ENCODE peak calls at places on chromosomes 5 and 9, in nine cellular contexts. C, B, V, H, R, Z, S, Y and K are unnamed samples.

GRCh38 chr5:94304146-94304545 is 314.3 kb downstream of the KIAA0825 start:
- DNase-seq in C (no peak), B (no peak), V (no peak), H (no peak), R (no peak), Z (no peak), S (no peak), Y (no peak), K (no peak)

GRCh38 chr5:963673-964531 is 44.7 kb upstream of the NKD2 start:
- DNase-seq in C (no peak), B (no peak), V (no peak), H (peak), R (peak), Z (no peak), S (no peak), Y (no peak), K (no peak)

GRCh38 chr5:10324519-10325370 is 17.0 kb upstream of the CMBL start:
- DNase-seq in C (no peak), B (no peak), V (no peak), H (no peak), R (no peak), Z (no peak), S (no peak), Y (no peak), K (no peak)

GRCh38 chr5:110517396-110517795 is 209.1 kb downstream of the TMEM232 start:
- DNase-seq in C (no peak), B (no peak), V (no peak), H (no peak), R (no peak), Z (no peak), S (no peak), Y (no peak), K (no peak)

GRCh38 chr5:153987310-153987709 is 51.4 kb downstream of the FAM114A2 start:
- DNase-seq in C (no peak), B (no peak), V (no peak), H (no peak), R (no peak), Z (no peak), S (no peak), Y (no peak), K (no peak)

GRCh38 chr5:157222506-157223230 is 42.0 kb downstream of the ITK start:
- DNase-seq in C (no peak), B (no peak), V (no peak), H (peak), R (no peak), Z (no peak), S (no peak), Y (no peak), K (no peak)

GRCh38 chr9:95880011-95880690 is 4.7 kb downstream of the ERCC6L2 start:
- DNase-seq in C (peak), B (no peak), V (no peak), H (peak), R (no peak), Z (no peak), S (no peak), Y (no peak), K (no peak)

GRCh38 chr9:95048225-95049087 is 269.1 kb downstream of the FANCC start:
- DNase-seq in C (peak), B (peak), V (peak), H (no peak), R (peak), Z (peak), S (peak), Y (peak), K (peak)

GRCh38 chr9:131530546-131530929 is 525 bp downstream of the UCK1 start:
- DNase-seq in C (peak), B (peak), V (no peak), H (peak), R (peak), Z (peak), S (no peak), Y (peak), K (peak)

GRCh38 chr5:27462936-27463335 is 424.6 kb upstream of the CDH9 start:
- DNase-seq in C (no peak), B (no peak), V (no peak), H (no peak), R (no peak), Z (no peak), S (no peak), Y (no peak), K (no peak)

GRCh38 chr9:68447611-68448010 is 91.2 kb downstream of the PGM5 start:
- DNase-seq in C (no peak), B (no peak), V (no peak), H (no peak), R (no peak), Z (no peak), S (no peak), Y (no peak), K (no peak)

GRCh38 chr5:20105915-20106314 is 117.9 kb upstream of the CDH18 start:
- DNase-seq in C (no peak), B (no peak), V (no peak), H (no peak), R (no peak), Z (no peak), S (no peak), Y (no peak), K (no peak)

GRCh38 chr9:126545116-126545515 is 68.6 kb upstream of the LMX1B start:
- DNase-seq in C (no peak), B (no peak), V (peak), H (no peak), R (no peak), Z (no peak), S (no peak), Y (no peak), K (no peak)

GRCh38 chr9:127778280-127779135 is at the start of gene SH2D3C:
- DNase-seq in C (no peak), B (no peak), V (peak), H (no peak), R (peak), Z (no peak), S (no peak), Y (no peak), K (no peak)

GRCh38 chr5:36242534-36243144 is 914 bp upstream of the NADK2 start:
- DNase-seq in C (peak), B (peak), V (peak), H (no peak), R (no peak), Z (peak), S (no peak), Y (peak), K (peak)

GRCh38 chr5:41286165-41286564 is 72.8 kb upstream of the C6 start:
- DNase-seq in C (no peak), B (no peak), V (no peak), H (no peak), R (no peak), Z (no peak), S (no peak), Y (no peak), K (no peak)

GRCh38 chr5:153659337-153659736 is 168.9 kb downstream of the GRIA1 start:
- DNase-seq in C (no peak), B (peak), V (no peak), H (peak), R (no peak), Z (no peak), S (no peak), Y (no peak), K (no peak)

GRCh38 chr5:52776116-52776515 is 11.6 kb upstream of the ITGA1 start:
- DNase-seq in C (no peak), B (no peak), V (no peak), H (no peak), R (no peak), Z (no peak), S (no peak), Y (no peak), K (no peak)

DNA sequence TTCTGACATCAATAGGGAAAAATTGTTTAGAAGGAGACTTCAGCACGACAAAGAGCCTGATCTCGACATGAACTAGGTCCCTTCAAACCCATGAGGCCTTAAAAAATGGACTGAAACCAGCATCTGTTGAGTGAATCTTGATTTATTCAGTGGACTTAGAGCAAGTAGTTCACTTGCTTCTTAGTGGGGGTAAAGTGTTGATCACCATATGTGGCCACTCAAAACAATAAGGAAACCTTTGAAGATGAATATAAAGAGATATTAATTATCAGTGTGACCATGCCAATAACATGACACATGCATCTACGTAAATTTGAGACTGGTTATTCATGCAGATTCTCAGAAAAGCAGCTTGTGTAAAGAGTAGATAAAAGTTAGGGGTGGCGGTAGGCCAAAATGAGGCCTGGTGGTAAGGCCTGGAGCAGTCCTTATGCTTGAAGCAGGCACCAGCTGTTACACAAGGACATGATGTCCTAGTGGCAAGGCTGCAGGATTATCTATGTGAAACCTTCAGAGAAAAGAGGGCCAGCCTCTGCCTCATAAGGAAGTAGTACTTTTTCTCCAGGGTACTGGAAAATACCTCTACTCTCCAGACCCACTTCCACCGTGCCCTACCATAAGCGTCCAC is 61.3 kb downstream of the S1PR3 start:
- DNase-seq in C (no peak), B (peak), V (no peak), H (no peak), R (peak), Z (no peak), S (no peak), Y (no peak), K (no peak)
- TF ChIP-seq POLR2A in C (no peak), B (no peak), V (no peak), H (no peak), R (no peak), Z (no peak), S (no peak), Y (no peak), K (no peak)

GRCh38 chr5:139393497-139394122 is 1.3 kb downstream of the PROB1 start:
- DNase-seq in C (no peak), B (no peak), V (no peak), H (no peak), R (no peak), Z (no peak), S (no peak), Y (no peak), K (no peak)
- H3K4me3 ChIP-seq in C (no peak), B (peak), V (peak), H (no peak), R (peak), Z (peak), S (peak), Y (no peak), K (no peak)

DNA sequence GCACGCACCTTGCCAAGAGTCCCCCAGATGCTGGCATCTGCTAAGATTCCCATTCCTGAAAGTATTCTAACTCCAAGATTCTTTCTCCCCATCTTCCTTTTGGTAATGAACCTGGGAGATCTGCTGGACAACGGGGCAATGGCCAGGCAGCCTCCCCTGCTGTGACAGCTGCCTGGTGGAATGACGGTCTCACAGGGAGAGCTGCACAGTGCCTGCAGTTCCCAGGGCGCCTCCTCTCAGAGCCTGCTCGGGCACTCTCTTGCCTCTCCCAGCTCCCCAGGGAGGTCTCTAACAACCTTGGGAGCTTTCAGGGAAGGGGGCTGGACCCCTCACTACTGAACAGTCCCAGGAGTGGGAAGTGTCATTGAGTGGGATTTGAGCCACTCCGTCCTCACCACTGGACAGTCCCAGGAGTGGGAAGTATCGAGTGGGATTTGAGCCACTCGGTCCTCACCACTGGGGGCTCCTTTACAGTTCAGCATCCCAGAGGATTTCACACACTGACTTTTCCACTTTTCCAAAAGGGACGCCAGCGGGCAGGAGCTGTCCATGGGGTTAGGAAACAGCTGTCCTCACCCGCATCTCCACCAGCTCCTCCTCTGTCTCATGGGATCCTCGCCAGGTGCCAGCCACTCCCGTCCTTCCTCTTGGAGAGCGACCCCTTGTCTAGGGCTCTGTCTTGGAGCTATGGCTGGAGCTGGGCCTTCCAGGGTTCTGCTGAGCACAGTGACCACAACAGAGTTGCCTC is 65.7 kb downstream of the ADAMTS2 start:
- DNase-seq in C (no peak), B (no peak), V (no peak), H (no peak), R (peak), Z (no peak), S (no peak), Y (no peak), K (no peak)
- H3K27ac ChIP-seq in C (no peak), B (no peak), V (no peak), H (no peak), R (no peak), Z (peak), S (no peak), Y (no peak), K (no peak)

DNA sequence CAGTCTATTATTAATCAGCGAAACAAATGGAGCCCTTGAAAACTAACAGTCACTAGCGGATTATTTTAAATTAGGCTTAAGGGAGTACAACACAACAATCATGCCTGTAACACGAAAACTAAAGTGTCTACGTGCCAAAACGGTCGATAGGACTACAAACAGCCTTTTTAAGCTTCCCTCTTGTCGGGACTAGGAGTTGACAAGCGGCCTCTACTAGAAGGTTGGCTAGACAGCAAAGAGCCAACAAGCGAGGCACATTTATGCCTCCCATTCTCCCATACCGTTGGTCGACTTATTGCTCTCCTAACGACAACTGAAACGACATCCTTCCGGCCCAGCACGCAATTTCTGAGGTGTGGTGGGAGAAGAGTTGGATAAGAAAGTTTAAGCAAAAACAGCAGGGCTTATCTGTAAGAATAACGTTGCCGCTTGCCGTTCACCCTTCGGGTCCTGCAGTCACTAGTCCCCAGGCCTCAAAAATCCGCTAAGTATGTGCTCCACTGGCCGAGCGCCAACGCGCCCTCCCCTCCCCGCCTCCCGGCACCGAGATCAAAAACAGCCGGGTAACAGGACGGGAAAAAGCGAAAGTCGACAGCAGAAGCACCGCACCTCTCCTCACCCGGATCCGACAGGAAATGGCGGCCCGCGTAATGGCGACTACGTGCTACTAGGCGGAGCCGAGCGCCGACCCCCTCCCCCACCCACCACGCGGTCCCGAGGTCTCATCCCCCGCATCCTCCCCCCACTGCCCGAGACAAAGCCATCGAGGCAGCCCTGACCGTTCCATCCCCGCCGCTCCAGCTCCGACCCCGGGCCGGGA is 813 bp downstream of the HNRNPK start:
- DNase-seq in C (peak), B (peak), V (peak), H (peak), R (peak), Z (peak), S (peak), Y (peak), K (peak)
- TF ChIP-seq POLR2A in C (no peak), B (peak), V (no peak), H (peak), R (peak), Z (peak), S (no peak), Y (peak), K (no peak)

GRCh38 chr5:177367981-177368960 is 10.5 kb downstream of the RGS14 start:
- DNase-seq in C (no peak), B (no peak), V (no peak), H (no peak), R (no peak), Z (no peak), S (no peak), Y (no peak), K (no peak)

GRCh38 chr5:177367323-177367848 is 9.7 kb downstream of the RGS14 start:
- DNase-seq in C (no peak), B (no peak), V (no peak), H (no peak), R (no peak), Z (no peak), S (no peak), Y (no peak), K (no peak)

GRCh38 chr5:177365845-177366527 is 8.3 kb downstream of the RGS14 start:
- DNase-seq in C (no peak), B (no peak), V (peak), H (no peak), R (no peak), Z (no peak), S (no peak), Y (no peak), K (no peak)

GRCh38 chr5:177364159-177364962 is 6.6 kb downstream of the RGS14 start:
- DNase-seq in C (no peak), B (no peak), V (peak), H (no peak), R (no peak), Z (no peak), S (no peak), Y (no peak), K (no peak)

GRCh38 chr5:177366528-177367322 is 9.0 kb downstream of the RGS14 start:
- DNase-seq in C (no peak), B (peak), V (peak), H (peak), R (peak), Z (peak), S (peak), Y (peak), K (peak)
- H3K4me3 ChIP-seq in C (no peak), B (peak), V (peak), H (peak), R (peak), Z (peak), S (peak), Y (peak), K (peak)

DNA sequence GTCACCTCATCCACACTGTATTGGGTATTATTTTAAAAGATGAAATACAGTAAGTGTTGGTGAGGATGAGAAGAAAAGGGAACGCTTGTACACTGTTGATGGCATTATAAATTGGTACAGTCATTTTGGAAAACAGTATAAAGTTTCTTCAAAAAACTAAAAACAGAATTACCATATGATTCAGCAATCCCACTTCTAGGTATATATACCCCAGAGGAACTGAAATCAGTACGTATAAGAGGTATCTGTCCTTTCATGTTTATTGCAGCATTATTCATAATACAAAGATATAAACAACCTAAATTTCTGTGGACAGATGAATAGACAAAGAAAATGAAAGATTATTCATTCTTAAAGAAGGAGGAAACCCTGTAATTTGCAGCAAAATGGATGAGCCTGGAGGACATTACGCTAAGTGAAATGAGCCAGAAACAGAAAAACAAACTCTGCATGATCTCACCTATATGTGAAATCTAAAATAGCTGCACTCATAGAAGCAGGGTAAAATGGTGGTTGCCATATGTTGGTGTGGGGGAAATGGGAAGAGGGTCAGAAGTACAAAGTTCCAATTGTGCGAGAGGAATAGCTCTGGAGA is 191.6 kb downstream of the TRIM36 start:
- DNase-seq in C (no peak), B (no peak), V (no peak), H (no peak), R (no peak), Z (no peak), S (no peak), Y (no peak), K (no peak)
- H3K27ac ChIP-seq in C (no peak), B (no peak), V (no peak), H (no peak), R (no peak), Z (no peak), S (no peak), Y (no peak), K (no peak)

GRCh38 chr5:23026252-23027170 is 173.4 kb upstream of the CDH12 start:
- DNase-seq in C (no peak), B (no peak), V (no peak), H (no peak), R (no peak), Z (no peak), S (no peak), Y (no peak), K (no peak)

GRCh38 chr5:23027830-23028229 is 174.7 kb upstream of the CDH12 start:
- DNase-seq in C (no peak), B (no peak), V (no peak), H (no peak), R (no peak), Z (no peak), S (no peak), Y (no peak), K (no peak)

GRCh38 chr5:23024470-23024869 is 171.3 kb upstream of the CDH12 start:
- DNase-seq in C (no peak), B (no peak), V (no peak), H (no peak), R (no peak), Z (no peak), S (no peak), Y (no peak), K (no peak)

GRCh38 chr5:23027341-23027740 is 174.2 kb upstream of the CDH12 start:
- DNase-seq in C (no peak), B (no peak), V (no peak), H (no peak), R (peak), Z (no peak), S (no peak), Y (no peak), K (no peak)

DNA sequence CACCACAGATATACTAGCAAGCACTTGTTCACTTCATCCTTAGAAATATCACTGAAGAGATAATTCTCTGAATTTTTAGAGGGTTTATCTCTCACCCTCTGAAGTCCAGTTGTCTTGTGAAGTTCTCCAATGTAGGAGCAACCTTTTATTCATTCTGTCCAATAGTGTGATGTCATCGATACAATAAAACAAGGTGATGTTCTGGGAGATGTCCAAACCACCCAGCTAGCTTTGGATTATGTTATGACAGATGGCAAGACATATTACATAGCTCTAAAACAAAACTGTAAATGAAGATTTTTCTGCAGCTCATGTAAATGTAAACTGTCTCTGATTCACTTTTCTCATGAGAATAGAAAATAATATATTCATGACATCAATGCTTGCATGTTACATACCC is 172.5 kb upstream of the CDH12 start:
- DNase-seq in C (no peak), B (no peak), V (no peak), H (no peak), R (no peak), Z (no peak), S (no peak), Y (no peak), K (no peak)
- TF ChIP-seq POLR2A in C (no peak), B (no peak), V (no peak), H (no peak), R (no peak), Z (no peak), S (no peak), Y (no peak), K (no peak)

DNA sequence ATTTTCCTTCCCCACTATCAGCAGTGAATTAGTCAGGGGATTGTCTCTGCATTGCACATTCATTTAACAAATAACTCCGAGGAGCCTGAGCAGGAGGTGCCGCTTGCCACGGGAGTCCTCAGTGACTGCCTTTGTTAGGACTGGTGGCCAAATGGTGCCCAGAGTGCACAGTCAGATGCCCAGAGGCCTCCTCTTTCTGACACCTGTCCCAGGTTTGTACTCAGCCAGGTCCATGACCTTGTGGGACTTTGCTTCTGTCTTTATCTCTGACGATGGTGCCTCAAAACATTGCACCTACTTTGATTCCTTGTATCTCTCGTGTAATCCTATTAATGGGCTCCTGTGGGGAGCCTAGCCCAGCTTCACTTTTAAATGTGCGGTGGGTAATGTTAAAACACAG is 4.3 kb downstream of the SRD5A1 start:
- DNase-seq in C (no peak), B (no peak), V (no peak), H (no peak), R (no peak), Z (no peak), S (no peak), Y (no peak), K (no peak)
- H3K4me3 ChIP-seq in C (no peak), B (no peak), V (no peak), H (no peak), R (no peak), Z (no peak), S (no peak), Y (no peak), K (no peak)